ENCODE peak calls at places on chromosomes 16 and 17, in four cellular contexts. L is stomach; O is activated CD8-positive, alpha-beta memory T cell treated with anti-CD3 and anti-CD28 coated beads for 4 hours; A is NCI-H748 treated with DMSO at 0.1 percent for 48 hours. F is an unnamed sample.

GRCh38 chr16:28494141-28494851 is at the start of gene APOBR:
- DNase-seq in L (peak; percentile 58), O (peak; percentile 75), A (no peak), F (peak; percentile 67)

GRCh38 chr17:39739885-39740356 is 2.2 kb downstream of the GRB7 start:
- DNase-seq in L (no peak), O (no peak), A (no peak), F (no peak)

GRCh38 chr17:80453980-80454556 is 22.3 kb downstream of the NPTX1 start:
- DNase-seq in L (no peak), O (no peak), A (no peak), F (no peak)

GRCh38 chr17:77738666-77739531 is 219.6 kb upstream of the TNRC6C start:
- DNase-seq in L (peak; percentile 22), O (no peak), A (no peak), F (no peak)

GRCh38 chr16:19173649-19174383 is 5.8 kb downstream of the SYT17 start:
- DNase-seq in L (no peak), O (no peak), A (no peak), F (no peak)

GRCh38 chr17:7862692-7863437 is 5.1 kb downstream of the CYB5D1 start:
- DNase-seq in L (no peak), O (no peak), A (peak; percentile 39), F (no peak)

GRCh38 chr17:57110152-57110542 is 25.1 kb downstream of the AKAP1 start:
- DNase-seq in L (no peak), O (no peak), A (no peak), F (no peak)

GRCh38 chr17:80544655-80545498 is at the start of gene RPTOR:
- DNase-seq in L (peak; percentile 90), O (peak; percentile 75), A (peak; percentile 60), F (peak; percentile 91)

GRCh38 chr17:80523054-80523744 is 21.4 kb upstream of the RPTOR start:
- DNase-seq in L (no peak), O (no peak), A (no peak), F (no peak)

GRCh38 chr17:54882950-54883349 is 17.7 kb upstream of the TOM1L1 start:
- DNase-seq in L (no peak), O (no peak), A (no peak), F (no peak)

GRCh38 chr17:51499906-51500305 is 239.6 kb downstream of the UTP18 start:
- DNase-seq in L (no peak), O (no peak), A (no peak), F (no peak)

GRCh38 chr17:29140051-29140582 is 40.1 kb downstream of the MYO18A start:
- DNase-seq in L (peak; percentile 88), O (peak; percentile 69), A (no peak), F (peak; percentile 84)

GRCh38 chr16:58418601-58419000 is 26.3 kb downstream of the GINS3 start:
- DNase-seq in L (no peak), O (no peak), A (no peak), F (no peak)

GRCh38 chr17:58918072-58918471 is 162.4 kb downstream of the PPM1E start:
- DNase-seq in L (no peak), O (no peak), A (no peak), F (no peak)

GRCh38 chr16:17921357-17921978 is 415.1 kb downstream of the NPIPA8 start:
- DNase-seq in L (no peak), O (peak; percentile 1), A (no peak), F (no peak)

GRCh38 chr17:78716814-78717393 is 65.2 kb downstream of the CYTH1 start:
- DNase-seq in L (peak; percentile 87), O (no peak), A (peak; percentile 50), F (peak; percentile 60)

GRCh38 chr16:24102120-24102740 is 153.9 kb upstream of the CACNG3 start:
- DNase-seq in L (no peak), O (no peak), A (peak; percentile 56), F (no peak)

GRCh38 chr17:60173304-60173807 is 23.6 kb downstream of the CA4 start:
- DNase-seq in L (no peak), O (no peak), A (no peak), F (no peak)

GRCh38 chr17:45676695-45677094 is 107.4 kb upstream of the CRHR1 start:
- DNase-seq in L (no peak), O (no peak), A (no peak), F (no peak)

GRCh38 chr17:81808778-81809555 is 5.0 kb downstream of the GCGR start:
- DNase-seq in L (no peak), O (no peak), A (no peak), F (no peak)

GRCh38 chr16:11004957-11005610 is 60.7 kb downstream of the CLEC16A start:
- DNase-seq in L (no peak), O (no peak), A (no peak), F (no peak)

GRCh38 chr17:82887255-82888164 is 47.7 kb upstream of the ZNF750 start:
- DNase-seq in L (no peak), O (no peak), A (no peak), F (no peak)

GRCh38 chr17:75242461-75243042 is 18.9 kb downstream of the GGA3 start:
- DNase-seq in L (no peak), O (no peak), A (no peak), F (no peak)

GRCh38 chr17:28865946-28866752 is 11.3 kb downstream of the ERAL1 start:
- DNase-seq in L (no peak), O (no peak), A (no peak), F (no peak)

GRCh38 chr17:66549312-66549705 is 246.9 kb downstream of the PRKCA start:
- DNase-seq in L (no peak), O (no peak), A (no peak), F (no peak)

F was measured in lung.